ENCODE peak calls at places on chromosome 2, in ten cellular contexts. A is stomach, O is K562, U is fibroblast of lung, N is colonic mucosa, I is PC-9, K is mammary epithelial cell, L is prostate gland, B is right lobe of liver, M is adrenal gland. T is an unnamed sample. For H3K4me1, the result is how much of the 10 kb centered on the place peaks cover.

GRCh38 chr2:70619167-70619566 is 65.5 kb upstream of the TGFA start:
- DNase-seq in A (no peak), O (no peak), U (no peak), N (no peak), I (no peak), K (no peak), L (no peak), B (no peak), M (no peak), T (no peak)

GRCh38 chr2:239770240-239770639 is 254.9 kb downstream of the NDUFA10 start:
- DNase-seq in A (no peak), O (no peak), U (no peak), N (no peak), I (no peak), K (no peak), L (no peak), B (no peak), M (no peak), T (no peak)

GRCh38 chr2:23541453-23542334 is 156.7 kb downstream of the KLHL29 start:
- DNase-seq in A (no peak), O (no peak), U (no peak), N (no peak), I (no peak), K (no peak), L (no peak), B (no peak), M (peak), T (peak)

GRCh38 chr2:111135910-111136297 is 15.2 kb downstream of the BCL2L11 start:
- DNase-seq in A (no peak), O (peak), U (peak), N (no peak), I (no peak), K (no peak), L (no peak), B (no peak), M (no peak), T (no peak)

GRCh38 chr2:10369269-10370255 is 66.9 kb downstream of the HPCAL1 start:
- DNase-seq in A (peak), O (peak), U (no peak), N (peak), I (no peak), K (no peak), L (peak), B (no peak), M (no peak), T (no peak)

GRCh38 chr2:28643324-28643723 is 108.3 kb upstream of the PPP1CB start:
- DNase-seq in A (peak), O (no peak), U (no peak), N (no peak), I (peak), K (peak), L (peak), B (peak), M (no peak), T (no peak)

GRCh38 chr2:9206991-9207640 is 504 bp downstream of the ASAP2 start:
- DNase-seq in A (no peak), O (no peak), U (peak), N (no peak), I (no peak), K (no peak), L (peak), B (peak), M (peak), T (peak)

GRCh38 chr2:144705328-144706245 is 185.7 kb upstream of the ZEB2 start:
- DNase-seq in A (no peak), O (no peak), U (peak), N (no peak), I (no peak), K (peak), L (no peak), B (no peak), M (no peak), T (no peak)

GRCh38 chr2:113791697-113792590 is 35.5 kb upstream of the SLC35F5 start:
- DNase-seq in A (no peak), O (no peak), U (no peak), N (no peak), I (no peak), K (peak), L (no peak), B (no peak), M (no peak), T (no peak)

GRCh38 chr2:240284503-240285259 is 144.2 kb upstream of the OTOS start:
- DNase-seq in A (no peak), O (no peak), U (no peak), N (no peak), I (no peak), K (no peak), L (no peak), B (no peak), M (no peak), T (no peak)

GRCh38 chr2:60957643-60958042 is 59.9 kb upstream of the PEX13 start:
- DNase-seq in A (peak), O (no peak), U (no peak), N (peak), I (no peak), K (peak), L (no peak), B (no peak), M (no peak), T (no peak)
- H3K4me1 ChIP-seq in A (under half), O (under half), U (under half), N (under half), I (half or more), K (under half), L (under half), B (under half), M (under half), T (under half)

DNA sequence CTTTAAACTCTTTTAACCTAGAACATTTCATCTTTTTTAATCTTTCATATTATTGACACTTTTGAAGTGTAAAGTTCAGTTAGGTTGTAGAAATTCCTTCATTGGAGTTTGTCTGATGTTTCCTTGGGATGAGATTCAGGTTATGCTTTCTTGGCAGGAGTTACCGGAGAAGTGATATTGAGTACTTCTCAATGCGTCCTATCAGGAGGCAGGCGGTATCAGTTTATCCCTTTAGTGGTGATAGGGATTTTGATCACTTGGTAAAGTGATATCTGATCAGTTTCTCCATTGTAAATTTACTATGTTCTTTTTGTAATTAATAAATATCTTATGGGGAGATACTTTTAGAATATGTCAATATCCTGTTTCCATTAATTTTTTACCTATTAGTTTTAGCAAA is 78.4 kb downstream of the DTNB start:
- DNase-seq in A (no peak), O (no peak), U (no peak), N (no peak), I (no peak), K (no peak), L (no peak), B (no peak), M (no peak), T (no peak)
- H3K4me1 ChIP-seq in A (under half), O (under half), U (under half), N (under half), I (under half), K (under half), L (under half), B (under half), M (under half), T (under half)

GRCh38 chr2:15494877-15495276 is 66.3 kb downstream of the NBAS start:
- DNase-seq in A (no peak), O (no peak), U (no peak), N (no peak), I (no peak), K (no peak), L (no peak), B (no peak), M (no peak), T (no peak)
- H3K4me1 ChIP-seq in A (under half), O (under half), U (under half), N (under half), I (under half), K (under half), L (under half), B (under half), M (under half), T (under half)

DNA sequence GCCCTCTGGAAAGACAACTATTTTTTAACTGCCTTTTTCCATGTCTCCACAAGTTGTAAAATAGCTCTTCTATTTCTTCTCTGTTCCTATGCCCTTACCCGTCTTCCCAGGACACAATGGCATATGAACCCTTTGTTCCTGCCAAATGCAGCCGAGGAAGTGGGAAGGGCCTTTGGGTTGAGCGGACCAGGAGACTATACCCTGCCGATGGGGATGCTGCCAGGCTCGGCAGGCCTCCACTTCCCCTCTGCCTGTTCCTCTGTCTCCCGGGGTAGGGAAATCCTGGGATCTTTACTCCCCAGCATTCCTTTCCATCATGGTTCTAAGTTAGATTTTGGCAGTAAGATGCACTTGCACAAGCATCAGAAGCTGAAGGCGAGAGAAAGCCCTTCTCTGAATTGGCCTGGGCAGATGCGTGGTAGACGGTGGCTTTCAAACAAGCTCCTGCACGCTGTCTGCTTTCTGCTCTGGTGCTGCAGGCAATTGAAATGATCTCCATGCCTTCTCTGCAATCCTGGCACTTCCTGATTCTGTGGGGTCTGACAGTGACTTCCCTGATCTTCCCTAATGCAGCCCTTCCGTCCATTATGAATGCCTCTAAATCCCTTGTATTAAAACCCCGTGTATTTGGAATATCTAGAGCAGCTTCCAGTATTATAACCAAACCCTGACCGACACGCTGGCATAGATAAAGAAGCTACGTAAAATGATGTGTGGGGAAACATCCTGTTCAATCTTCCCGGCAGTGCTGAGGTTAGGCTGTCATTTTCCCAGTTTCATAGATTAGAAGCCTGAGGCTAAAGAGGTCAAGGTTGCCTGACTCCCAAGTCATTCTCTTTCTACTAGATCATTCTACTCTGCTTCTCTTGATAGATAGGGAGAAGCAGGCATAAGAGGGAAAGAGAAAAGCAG is 69.8 kb downstream of the MCFD2 start:
- DNase-seq in A (no peak), O (no peak), U (no peak), N (no peak), I (no peak), K (peak), L (no peak), B (peak), M (no peak), T (no peak)
- H3K4me1 ChIP-seq in A (half or more), O (under half), U (under half), N (under half), I (under half), K (half or more), L (under half), B (under half), M (half or more), T (under half)

GRCh38 chr2:96148410-96149217 is 3.4 kb upstream of the DUSP2 start:
- DNase-seq in A (peak), O (peak), U (peak), N (peak), I (peak), K (peak), L (peak), B (peak), M (peak), T (no peak)

GRCh38 chr2:96146151-96146880 is 1.1 kb upstream of the DUSP2 start:
- DNase-seq in A (peak), O (peak), U (no peak), N (no peak), I (no peak), K (peak), L (no peak), B (peak), M (no peak), T (no peak)

GRCh38 chr2:96146881-96147592 is 1.8 kb upstream of the DUSP2 start:
- DNase-seq in A (no peak), O (no peak), U (no peak), N (no peak), I (no peak), K (peak), L (no peak), B (peak), M (no peak), T (no peak)

GRCh38 chr2:96150007-96150406 is 4.8 kb upstream of the DUSP2 start:
- DNase-seq in A (no peak), O (no peak), U (no peak), N (no peak), I (no peak), K (no peak), L (no peak), B (peak), M (peak), T (no peak)

GRCh38 chr2:96147593-96148201 is 2.5 kb upstream of the DUSP2 start:
- DNase-seq in A (no peak), O (no peak), U (no peak), N (no peak), I (no peak), K (no peak), L (no peak), B (peak), M (no peak), T (no peak)
- H3K4me1 ChIP-seq in A (under half), O (under half), U (under half), N (under half), I (under half), K (under half), L (under half), B (under half), M (under half), T (under half)

GRCh38 chr2:160223560-160223959 is 23.5 kb upstream of the ITGB6 start:
- DNase-seq in A (no peak), O (no peak), U (no peak), N (no peak), I (no peak), K (no peak), L (no peak), B (no peak), M (no peak), T (no peak)

GRCh38 chr2:160220545-160221009 is 20.5 kb upstream of the ITGB6 start:
- DNase-seq in A (no peak), O (no peak), U (no peak), N (no peak), I (no peak), K (peak), L (peak), B (no peak), M (no peak), T (no peak)

GRCh38 chr2:160220001-160220400 is 19.9 kb upstream of the ITGB6 start:
- DNase-seq in A (no peak), O (no peak), U (no peak), N (no peak), I (no peak), K (no peak), L (no peak), B (no peak), M (no peak), T (no peak)

GRCh38 chr2:160222546-160223281 is 22.6 kb upstream of the ITGB6 start:
- DNase-seq in A (no peak), O (no peak), U (no peak), N (peak), I (peak), K (no peak), L (no peak), B (no peak), M (no peak), T (no peak)

GRCh38 chr2:160221391-160222276 is 21.6 kb upstream of the ITGB6 start:
- DNase-seq in A (peak), O (no peak), U (peak), N (peak), I (peak), K (peak), L (peak), B (peak), M (no peak), T (no peak)
- H3K4me1 ChIP-seq in A (under half), O (under half), U (under half), N (under half), I (half or more), K (half or more), L (under half), B (under half), M (under half), T (under half)

DNA sequence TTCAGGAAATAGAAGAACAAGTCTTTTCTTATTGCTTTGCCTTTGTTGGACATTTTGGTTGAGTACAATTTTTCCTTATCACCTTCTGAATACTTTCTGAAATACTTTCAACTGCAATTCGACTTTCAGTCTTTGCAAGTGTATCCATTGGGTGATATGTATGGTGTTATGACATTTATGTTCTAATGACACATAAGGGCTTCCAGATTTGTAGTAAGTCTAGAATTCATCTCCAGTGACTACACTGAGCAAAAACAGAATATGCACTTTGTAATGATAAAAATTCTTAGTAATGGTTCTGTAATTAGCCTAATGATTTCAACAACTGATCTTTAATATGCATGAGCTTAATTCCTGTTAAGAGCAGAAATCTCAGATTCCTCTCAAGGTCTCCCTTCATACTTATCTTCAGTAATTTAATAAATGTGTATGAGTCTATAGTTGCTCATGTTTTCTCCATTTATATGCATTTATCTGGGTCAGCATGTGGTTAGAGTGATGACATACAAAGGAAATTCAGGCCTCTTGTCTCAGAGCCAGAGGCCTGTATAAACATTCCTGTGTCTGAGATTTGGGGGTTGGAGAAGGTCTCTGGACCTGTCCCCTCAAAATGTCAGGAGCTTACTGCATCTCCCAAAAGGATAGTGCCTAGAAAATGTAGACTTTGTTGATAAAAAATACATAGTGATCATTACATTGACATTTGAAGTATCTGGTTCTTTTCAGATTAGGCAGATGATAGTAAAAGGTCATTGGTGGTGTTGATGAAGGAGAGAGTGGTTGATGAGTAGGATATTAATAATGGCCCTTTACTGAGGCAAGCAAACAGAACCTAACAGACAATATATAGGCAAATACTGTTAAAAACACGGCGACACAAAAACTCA is 114.9 kb downstream of the QPCT start:
- DNase-seq in A (no peak), O (no peak), U (peak), N (no peak), I (no peak), K (peak), L (no peak), B (no peak), M (no peak), T (no peak)
- H3K4me1 ChIP-seq in A (under half), O (under half), U (under half), N (under half), I (under half), K (under half), L (under half), B (under half), M (under half), T (under half)

T was measured in HAP-1.